ENCODE peak calls at places on chromosome 12, in five cellular contexts. E is AG04450, B is fibroblast of pulmonary artery, S is fibroblast of lung, G is PC-3. F is an unnamed sample.

GRCh38 chr12:51217133-51217967 is 512 bp downstream of the POU6F1 start:
- DNase-seq in B (peak; percentile 15), S (no peak), G (no peak), E (no peak), F (no peak)

GRCh38 chr12:121465921-121466799 is 66.2 kb downstream of the RNF34 start:
- DNase-seq in B (peak; percentile 22), G (peak; percentile 23), E (no peak), S (no peak), F (peak; percentile 22)

GRCh38 chr12:105967038-105967776 is 171.5 kb downstream of the NUAK1 start:
- DNase-seq in E (no peak), S (peak; percentile 44), G (no peak), B (peak; percentile 34), F (no peak)

GRCh38 chr12:52909256-52909655 is 4.4 kb upstream of the KRT8 start:
- DNase-seq in G (peak; percentile 62), B (no peak), S (no peak), E (no peak), F (no peak)

GRCh38 chr12:94042321-94042720 is 106.1 kb upstream of the PLXNC1 start:
- DNase-seq in B (no peak), G (no peak), E (no peak), S (no peak), F (no peak)

GRCh38 chr12:53810950-53811349 is 59.2 kb upstream of the CISTR start:
- DNase-seq in S (no peak), G (no peak), E (no peak), B (no peak), F (no peak)

GRCh38 chr12:89370850-89371249 is 18.5 kb upstream of the DUSP6 start:
- DNase-seq in G (peak; percentile 96), S (peak; percentile 52), E (no peak), B (peak; percentile 93), F (peak; percentile 99)

GRCh38 chr12:104215638-104216297 is at the start of gene TXNRD1:
- DNase-seq in B (peak; percentile 83), E (no peak), G (no peak), S (peak; percentile 81), F (peak; percentile 83)

GRCh38 chr12:11685716-11686115 is 36.2 kb downstream of the ETV6 start:
- DNase-seq in G (no peak), B (no peak), E (no peak), S (no peak), F (no peak)

GRCh38 chr12:1855241-1855640 is 34.9 kb downstream of the LRTM2 start:
- DNase-seq in E (no peak), S (peak; percentile 22), G (no peak), B (peak; percentile 24), F (peak; percentile 5)

GRCh38 chr12:120260607-120261006 is 4.9 kb downstream of the PXN start:
- DNase-seq in E (no peak), S (no peak), B (no peak), G (no peak), F (no peak)

GRCh38 chr12:26872623-26873022 is 39.6 kb upstream of the ITPR2 start:
- DNase-seq in E (no peak), G (no peak), S (no peak), B (no peak), F (no peak)

GRCh38 chr12:57235012-57235727 is 5.7 kb downstream of the SHMT2 start:
- DNase-seq in S (peak; percentile 84), E (no peak), B (peak; percentile 78), G (no peak), F (peak; percentile 71)

GRCh38 chr12:9103050-9103854 is 12.5 kb downstream of the A2M start:
- DNase-seq in S (no peak), G (no peak), B (no peak), E (no peak), F (no peak)

GRCh38 chr12:132596016-132596415 is 14.4 kb downstream of the LRCOL1 start:
- DNase-seq in S (peak; percentile 27), G (peak; percentile 59), E (no peak), B (peak; percentile 63), F (peak; percentile 20)

GRCh38 chr12:8996682-8997405 is 7.5 kb downstream of the KLRG1 start:
- DNase-seq in E (no peak), S (peak; percentile 23), G (no peak), B (peak; percentile 3), F (peak; percentile 52)

GRCh38 chr12:44143170-44143569 is 307.3 kb downstream of the TMEM117 start:
- DNase-seq in S (no peak), E (no peak), B (no peak), G (no peak), F (no peak)

GRCh38 chr12:113130457-113131135 is 5.0 kb downstream of the RASAL1 start:
- DNase-seq in G (peak; percentile 30), E (no peak), S (no peak), B (no peak), F (peak; percentile 45)

GRCh38 chr12:131543040-131543439 is 167.8 kb upstream of the SFSWAP start:
- DNase-seq in G (no peak), E (no peak), B (no peak), S (no peak), F (no peak)
- TF ChIP-seq CTCF in G (no peak), E (no peak), B (no peak), S (no peak), F (no peak)

DNA sequence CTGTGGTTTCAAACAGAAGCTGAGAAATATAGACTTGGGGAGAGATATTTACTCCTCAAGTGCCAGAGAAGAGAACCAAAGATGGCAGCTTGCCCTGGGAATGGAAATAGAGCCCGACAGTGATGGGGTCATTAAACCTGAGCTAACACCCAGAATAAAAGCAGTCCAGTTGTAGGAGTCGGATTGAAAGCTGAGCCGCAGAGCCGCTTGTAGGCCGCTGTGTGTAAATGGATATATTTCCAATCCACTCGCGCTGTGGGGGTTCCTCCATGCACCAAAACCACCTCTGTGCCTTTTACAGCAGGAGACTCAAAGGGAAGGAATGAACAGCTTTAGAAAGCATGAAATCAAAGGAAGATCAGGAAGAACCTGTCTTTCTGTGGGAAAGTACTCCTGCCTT is 31.2 kb upstream of the TMEM132D start:
- DNase-seq in B (no peak), E (no peak), G (no peak), S (no peak), F (no peak)
- H3K4me3 ChIP-seq in B (no peak overlapping the region), E (no peak overlapping the region), G (no peak overlapping the region), S (no peak overlapping the region), F (no peak overlapping the region)

GRCh38 chr12:32312049-32312670 is 87.2 kb upstream of the FGD4 start:
- DNase-seq in E (peak; percentile 46), G (peak; percentile 68), B (peak; percentile 87), S (peak; percentile 84), F (peak; percentile 73)
- TF ChIP-seq CTCF in E (peak; percentile 64), G (peak; percentile 79), B (peak; percentile 61), S (peak; percentile 43), F (peak; percentile 49)

GRCh38 chr12:116213885-116214527 is 63.5 kb downstream of the MED13L start:
- DNase-seq in B (no peak), G (no peak), S (no peak), E (no peak), F (no peak)
- H3K4me3 ChIP-seq in B (no peak overlapping the region), G (no peak overlapping the region), S (no peak overlapping the region), E (no peak overlapping the region), F (no peak overlapping the region)

GRCh38 chr12:25121110-25121509 is 73.8 kb downstream of the DNAI7 start:
- DNase-seq in E (no peak), S (no peak), B (no peak), G (no peak), F (no peak)

GRCh38 chr12:25115677-25116076 is 79.3 kb downstream of the DNAI7 start:
- DNase-seq in B (no peak), E (no peak), G (no peak), S (no peak), F (peak; percentile 21)

GRCh38 chr12:25121916-25122315 is 73.0 kb downstream of the DNAI7 start:
- DNase-seq in G (no peak), B (no peak), S (peak; percentile 23), E (no peak), F (no peak)

GRCh38 chr12:25123126-25123525 is 71.8 kb downstream of the DNAI7 start:
- DNase-seq in E (no peak), G (no peak), B (no peak), S (no peak), F (no peak)

DNA sequence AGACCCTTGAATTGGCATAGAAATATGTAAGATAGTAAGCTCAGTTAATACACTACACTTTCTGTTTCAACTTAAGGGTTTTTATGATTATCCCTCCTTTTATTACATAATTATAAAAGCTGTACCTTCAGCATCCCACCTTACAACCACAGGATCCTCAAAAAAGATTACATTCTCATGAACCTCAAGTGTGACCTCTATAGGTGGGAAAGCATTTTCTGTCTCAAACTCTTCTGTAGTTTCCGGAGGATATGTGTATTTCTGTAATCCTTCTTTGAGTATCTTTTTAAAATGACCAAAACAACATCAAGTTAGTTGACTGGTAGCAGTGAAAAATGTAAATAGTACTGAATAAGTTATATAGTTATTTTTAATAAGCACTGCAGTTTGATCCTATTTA is 75.9 kb downstream of the DNAI7 start:
- DNase-seq in G (no peak), B (no peak), E (no peak), S (no peak), F (no peak)
- TF ChIP-seq CTCF in G (peak; percentile 20), B (peak; percentile 9), E (no peak), S (no peak), F (no peak)

GRCh38 chr12:92032965-92033364 is 112.7 kb downstream of the BTG1 start:
- DNase-seq in S (no peak), G (no peak), E (no peak), B (no peak), F (no peak)

GRCh38 chr12:92034083-92034482 is 111.6 kb downstream of the BTG1 start:
- DNase-seq in E (no peak), S (no peak), G (no peak), B (no peak), F (peak; percentile 48)

GRCh38 chr12:92036061-92036620 is 109.5 kb downstream of the BTG1 start:
- DNase-seq in E (no peak), G (no peak), S (no peak), B (no peak), F (no peak)

GRCh38 chr12:92035477-92035876 is 110.2 kb downstream of the BTG1 start:
- DNase-seq in B (no peak), G (no peak), E (no peak), S (no peak), F (no peak)

GRCh38 chr12:92034858-92035401 is 110.7 kb downstream of the BTG1 start:
- DNase-seq in S (peak; percentile 90), E (peak; percentile 82), G (peak; percentile 40), B (peak; percentile 66), F (peak; percentile 98)
- H3K4me3 ChIP-seq in S (peak overlapping the region; percentile 34), E (peak overlapping the region; percentile 34), G (peak overlapping the region; percentile 55), B (peak overlapping the region; percentile 29), F (no peak overlapping the region)

GRCh38 chr12:537772-538171 is 78.0 kb downstream of the B4GALNT3 start:
- DNase-seq in G (peak; percentile 75), S (no peak), E (no peak), B (no peak), F (peak; percentile 97)

GRCh38 chr12:534216-534615 is 74.5 kb downstream of the B4GALNT3 start:
- DNase-seq in G (no peak), E (no peak), B (no peak), S (no peak), F (no peak)

GRCh38 chr12:538731-539539 is 79.2 kb downstream of the B4GALNT3 start:
- DNase-seq in E (no peak), B (peak; percentile 59), G (peak; percentile 69), S (peak; percentile 44), F (peak; percentile 84)

GRCh38 chr12:535396-535795 is 75.7 kb downstream of the B4GALNT3 start:
- DNase-seq in B (no peak), E (no peak), S (no peak), G (no peak), F (no peak)

GRCh38 chr12:536751-537150 is 77.0 kb downstream of the B4GALNT3 start:
- DNase-seq in S (no peak), E (no peak), G (no peak), B (no peak), F (no peak)
- TF ChIP-seq CTCF in S (no peak), E (no peak), G (no peak), B (no peak), F (no peak)

F was measured in epithelial cell of esophagus.